ENCODE peak calls at places on chromosome 15, in seven cellular contexts. I is GM23248; Z is neuronal stem cell; S is astrocyte of the spinal cord; T is BE2C; P is Daoy; B is naive thymus-derived CD8-positive, alpha-beta T cell. Y is an unnamed sample.

GRCh38 chr15:58574612-58575011 is 142.8 kb downstream of the LIPC start:
- DNase-seq in I (no peak), Z (no peak), S (no peak), T (no peak), P (no peak), B (no peak), Y (no peak)

GRCh38 chr15:22806156-22806555 is 19.7 kb downstream of the NIPA1 start:
- DNase-seq in I (no peak), Z (no peak), S (no peak), T (no peak), P (no peak), B (no peak), Y (no peak)

GRCh38 chr15:66752078-66752477 is 50.0 kb downstream of the SMAD6 start:
- DNase-seq in I (no peak), Z (no peak), S (no peak), T (no peak), P (no peak), B (no peak), Y (no peak)

GRCh38 chr15:71547066-71547465 is 263.3 kb upstream of the NR2E3 start:
- DNase-seq in I (no peak), Z (no peak), S (peak; percentile 25), T (no peak), P (no peak), B (no peak), Y (no peak)

GRCh38 chr15:101028321-101028720 is 109.2 kb downstream of the LRRK1 start:
- DNase-seq in I (no peak), Z (no peak), S (no peak), T (no peak), P (no peak), B (peak; percentile 1), Y (peak; percentile 53)

GRCh38 chr15:63945838-63946298 is 100.4 kb downstream of the DAPK2 start:
- DNase-seq in I (no peak), Z (no peak), S (no peak), T (no peak), P (no peak), B (no peak), Y (no peak)

GRCh38 chr15:35460616-35461015 is 85.3 kb downstream of the DPH6 start:
- DNase-seq in I (no peak), Z (no peak), S (no peak), T (no peak), P (no peak), B (no peak), Y (no peak)

GRCh38 chr15:95347846-95348245 is 982.7 kb upstream of the NR2F2 start:
- DNase-seq in I (no peak), Z (no peak), S (no peak), T (no peak), P (no peak), B (no peak), Y (no peak)

GRCh38 chr15:66844747-66845145 is 142.7 kb downstream of the SMAD6 start:
- DNase-seq in I (no peak), Z (no peak), S (no peak), T (no peak), P (no peak), B (no peak), Y (no peak)

GRCh38 chr15:71219646-71220045 is 104.4 kb downstream of the THSD4 start:
- DNase-seq in I (peak; percentile 88), Z (no peak), S (peak; percentile 35), T (no peak), P (no peak), B (no peak), Y (peak; percentile 90)

GRCh38 chr15:60379466-60380274 is 18.1 kb downstream of the ANXA2 start:
- DNase-seq in I (peak; percentile 99), Z (no peak), S (peak; percentile 93), T (no peak), P (peak; percentile 84), B (no peak), Y (no peak)

Y was measured in osteoblast.